ENCODE peak calls at places on chromosome 4, in four cellular contexts. T is T-helper 2 cell; E is central memory CD4-positive, alpha-beta T cell; G is pancreas. V is an unnamed sample.

GRCh38 chr4:169337510-169337909 is 66.8 kb upstream of the SH3RF1 start:
- DNase-seq in G (no peak), E (no peak), T (no peak), V (no peak)

GRCh38 chr4:169348541-169348940 is 77.8 kb upstream of the SH3RF1 start:
- DNase-seq in G (no peak), E (no peak), T (no peak), V (no peak)

GRCh38 chr4:77007358-77008230 is 58.0 kb downstream of the SEPTIN11 start:
- DNase-seq in G (no peak), E (peak; percentile 28), T (no peak), V (peak; percentile 52)

GRCh38 chr4:123505457-123506310 is 109.1 kb downstream of the SPRY1 start:
- DNase-seq in E (no peak), T (peak; percentile 2), G (peak; percentile 71), V (peak; percentile 99)

GRCh38 chr4:60890743-60891142 is 309.4 kb upstream of the ADGRL3 start:
- DNase-seq in E (no peak), T (no peak), G (no peak), V (no peak)

GRCh38 chr4:54058171-54058570 is 6.2 kb downstream of the CHIC2 start:
- DNase-seq in E (no peak), T (no peak), G (no peak), V (no peak)

GRCh38 chr4:179804440-179804839 is 2362.2 kb upstream of the AGA start:
- DNase-seq in G (peak; percentile 23), T (no peak), E (no peak), V (no peak)

GRCh38 chr4:92047209-92047877 is 256.4 kb upstream of the GRID2 start:
- DNase-seq in E (no peak), T (no peak), G (no peak), V (peak; percentile 45)

GRCh38 chr4:35900608-35901243 is 343.6 kb downstream of the ARAP2 start:
- DNase-seq in E (no peak), T (no peak), G (no peak), V (no peak)

GRCh38 chr4:82217986-82218715 is 155.6 kb downstream of the HNRNPD start:
- DNase-seq in T (no peak), G (no peak), E (no peak), V (peak; percentile 54)

GRCh38 chr4:3235030-3235345 is 14.0 kb upstream of the MSANTD1 start:
- DNase-seq in T (no peak), E (no peak), G (peak; percentile 73), V (no peak)

GRCh38 chr4:143473334-143474126 is 40.0 kb upstream of the SMARCA5 start:
- DNase-seq in E (no peak), T (no peak), G (no peak), V (no peak)

GRCh38 chr4:55348436-55348835 is 2.4 kb downstream of the SRD5A3 start:
- DNase-seq in T (no peak), E (no peak), G (no peak), V (no peak)

GRCh38 chr4:146478009-146478408 is 43.7 kb downstream of the SLC10A7 start:
- DNase-seq in E (no peak), G (no peak), T (no peak), V (no peak)

GRCh38 chr4:8199594-8200301 is 658 bp downstream of the SH3TC1 start:
- DNase-seq in T (peak; percentile 10), E (peak; percentile 39), G (no peak), V (no peak)

GRCh38 chr4:41318839-41319530 is 62.3 kb downstream of the UCHL1 start:
- DNase-seq in E (no peak), T (no peak), G (no peak), V (no peak)

GRCh38 chr4:93747220-93747619 is 81.3 kb upstream of the ATOH1 start:
- DNase-seq in G (no peak), E (no peak), T (no peak), V (no peak)

GRCh38 chr4:76606662-76607265 is 171.7 kb downstream of the SHROOM3 start:
- DNase-seq in E (no peak), T (no peak), G (no peak), V (no peak)

GRCh38 chr4:161642708-161643107 is 521.1 kb downstream of the FSTL5 start:
- DNase-seq in E (no peak), T (no peak), G (no peak), V (no peak)

GRCh38 chr4:83858121-83858520 is 322.2 kb downstream of the GPAT3 start:
- DNase-seq in E (no peak), T (no peak), G (no peak), V (no peak)

GRCh38 chr4:15400911-15401671 is 26.7 kb upstream of the C1QTNF7 start:
- DNase-seq in G (no peak), E (peak; percentile 3), T (no peak), V (no peak)

V was measured in GM23338.